ENCODE peak calls at places on chromosomes 1 and 21, in seven cellular contexts. G is mesendoderm, P is D341Med, H is COLO829, U is AG09319, W is heart left ventricle, Y is AG08396. T is an unnamed sample.

GRCh38 chr1:226938903-226939438 is 1.1 kb upstream of the COQ8A start:
- DNase-seq in U (no peak), H (no peak), W (no peak), Y (no peak), P (no peak), G (peak), T (peak)

GRCh38 chr1:202577381-202577780 is 132.9 kb downstream of the SYT2 start:
- DNase-seq in P (no peak), G (peak), Y (no peak), U (no peak), H (no peak), W (no peak), T (no peak)

GRCh38 chr1:39568208-39568607 is 8.4 kb downstream of the PABPC4 start:
- DNase-seq in P (no peak), Y (no peak), U (no peak), G (no peak), H (no peak), W (no peak), T (no peak)

GRCh38 chr1:94755675-94756074 is 64.5 kb upstream of the SLC44A3 start:
- DNase-seq in P (no peak), Y (peak), H (no peak), U (peak), G (peak), W (peak), T (peak)

GRCh38 chr1:46471885-46472502 is 17.6 kb upstream of the DMBX1 start:
- DNase-seq in H (no peak), G (no peak), P (no peak), W (no peak), U (no peak), Y (no peak), T (no peak)

GRCh38 chr1:234570336-234570735 is 39.6 kb downstream of the IRF2BP2 start:
- DNase-seq in U (no peak), W (no peak), H (no peak), G (no peak), Y (no peak), P (no peak), T (no peak)

GRCh38 chr1:35573198-35573775 is at the start of gene TFAP2E:
- DNase-seq in H (peak), G (peak), P (peak), W (no peak), U (no peak), Y (peak), T (peak)

GRCh38 chr1:193626695-193627094 is 440.3 kb upstream of the B3GALT2 start:
- DNase-seq in Y (no peak), P (no peak), H (no peak), G (no peak), U (no peak), W (no peak), T (no peak)

GRCh38 chr1:223714849-223715709 is 2.7 kb downstream of the CAPN2 start:
- DNase-seq in P (no peak), G (peak), U (peak), Y (peak), W (no peak), H (no peak), T (peak)

GRCh38 chr1:199508653-199509052 is 518.9 kb upstream of the NR5A2 start:
- DNase-seq in U (no peak), Y (no peak), P (no peak), H (no peak), G (no peak), W (no peak), T (no peak)

GRCh38 chr1:218900621-218901020 is 273.1 kb upstream of the LYPLAL1 start:
- DNase-seq in W (no peak), G (no peak), P (no peak), U (peak), Y (no peak), H (no peak), T (no peak)

GRCh38 chr1:86502721-86503430 is 34.1 kb downstream of the CLCA1 start:
- DNase-seq in P (no peak), H (no peak), U (no peak), Y (no peak), W (peak), G (peak), T (no peak)

GRCh38 chr21:14767192-14767852 is 221.2 kb upstream of the SAMSN1 start:
- DNase-seq in H (no peak), W (no peak), U (no peak), P (no peak), G (no peak), Y (no peak), T (no peak)

GRCh38 chr1:158124034-158124433 is 56.7 kb upstream of the CD1D start:
- DNase-seq in H (no peak), U (no peak), Y (no peak), W (no peak), P (no peak), G (peak), T (no peak)

GRCh38 chr1:165129568-165130164 is 226.8 kb downstream of the LMX1A start:
- DNase-seq in W (peak), H (peak), P (peak), G (peak), Y (peak), U (no peak), T (peak)

GRCh38 chr1:5637171-5637570 is 355.1 kb downstream of the NPHP4 start:
- DNase-seq in G (no peak), H (peak), P (no peak), U (no peak), W (no peak), Y (no peak), T (no peak)

GRCh38 chr1:175192111-175192629 is 406 bp downstream of the KIAA0040 start:
- DNase-seq in Y (peak), P (no peak), U (no peak), W (peak), H (no peak), G (peak), T (peak)

GRCh38 chr1:93255222-93256079 is 74.9 kb downstream of the CCDC18 start:
- DNase-seq in U (peak), W (no peak), Y (peak), H (no peak), P (no peak), G (no peak), T (peak)

GRCh38 chr21:25850126-25850831 is 115.5 kb downstream of the GABPA start:
- DNase-seq in H (no peak), U (no peak), W (no peak), G (no peak), Y (no peak), P (no peak), T (no peak)

GRCh38 chr21:28769683-28770082 is 223.0 kb downstream of the LTN1 start:
- DNase-seq in P (no peak), H (peak), W (no peak), Y (no peak), U (no peak), G (no peak), T (peak)

GRCh38 chr1:160204526-160205241 is 500 bp upstream of the PEA15 start:
- DNase-seq in H (no peak), P (peak), Y (no peak), W (no peak), G (peak), U (no peak), T (no peak)

GRCh38 chr1:179129702-179130473 is 48.0 kb downstream of the TOR3A start:
- DNase-seq in W (no peak), U (no peak), H (no peak), P (no peak), G (no peak), Y (no peak), T (no peak)

GRCh38 chr1:7042322-7043231 is 257.3 kb downstream of the CAMTA1 start:
- DNase-seq in G (peak), Y (peak), U (no peak), H (peak), P (peak), W (no peak), T (peak)

GRCh38 chr1:157496121-157496526 is 56.2 kb downstream of the FCRL5 start:
- DNase-seq in Y (peak), W (no peak), U (no peak), G (peak), P (peak), H (peak), T (peak)

GRCh38 chr1:178486100-178487069 is 10.4 kb downstream of the CLEC20A start:
- DNase-seq in H (no peak), P (no peak), G (no peak), Y (no peak), W (no peak), U (no peak), T (no peak)

GRCh38 chr1:156143765-156144489 is 9.5 kb upstream of the SEMA4A start:
- DNase-seq in G (no peak), Y (no peak), U (no peak), P (no peak), W (no peak), H (no peak), T (peak)

GRCh38 chr1:28265577-28265976 is 6.3 kb downstream of the SESN2 start:
- DNase-seq in W (no peak), P (no peak), G (no peak), U (no peak), Y (no peak), H (no peak), T (no peak)

GRCh38 chr1:33317354-33317753 is 3.5 kb downstream of the A3GALT2 start:
- DNase-seq in U (no peak), Y (no peak), H (no peak), G (no peak), W (no peak), P (no peak), T (no peak)

GRCh38 chr1:115977481-115978258 is 1.4 kb downstream of the SLC22A15 start:
- DNase-seq in U (peak), Y (peak), P (no peak), G (peak), H (no peak), W (no peak), T (peak)

GRCh38 chr1:54380285-54380882 is 25.8 kb downstream of the SSBP3 start:
- DNase-seq in U (no peak), G (no peak), H (no peak), W (no peak), P (no peak), Y (no peak), T (peak)

GRCh38 chr1:167454929-167455785 is 63.2 kb downstream of the CD247 start:
- DNase-seq in P (peak), U (no peak), Y (peak), G (peak), H (peak), W (peak), T (peak)

GRCh38 chr1:180617769-180618168 is 14.1 kb upstream of the XPR1 start:
- DNase-seq in Y (no peak), H (no peak), P (no peak), W (no peak), U (no peak), G (no peak), T (no peak)

GRCh38 chr1:200739499-200740290 is 1.0 kb downstream of the CAMSAP2 start:
- DNase-seq in Y (no peak), U (peak), H (no peak), P (no peak), G (peak), W (peak), T (peak)

GRCh38 chr21:26148071-26148470 is 22.5 kb downstream of the APP start:
- DNase-seq in P (no peak), H (no peak), Y (peak), U (no peak), G (peak), W (peak), T (peak)

GRCh38 chr1:225963735-225964530 is 22.9 kb upstream of the LEFTY2 start:
- DNase-seq in G (no peak), W (no peak), P (peak), H (no peak), Y (no peak), U (no peak), T (no peak)

GRCh38 chr1:67652800-67653199 is 32.2 kb upstream of the GADD45A start:
- DNase-seq in P (no peak), W (no peak), U (peak), Y (peak), H (no peak), G (no peak), T (peak)

GRCh38 chr1:58104960-58105359 is 441.6 kb downstream of the OMA1 start:
- DNase-seq in H (no peak), U (no peak), W (no peak), P (no peak), G (no peak), Y (no peak), T (no peak)

GRCh38 chr1:183270541-183271141 is 84.6 kb downstream of the LAMC2 start:
- DNase-seq in H (peak), Y (peak), W (peak), U (peak), G (no peak), P (no peak), T (peak)

GRCh38 chr1:41927118-41927517 is 8.4 kb upstream of the HIVEP3 start:
- DNase-seq in Y (no peak), W (no peak), G (no peak), P (no peak), H (no peak), U (no peak), T (no peak)

T was measured in foreskin fibroblast.